ENCODE peak calls at places on chromosomes 16 and 17, in seven cellular contexts. W, D, Y, L, Q, B and H are unnamed samples.

GRCh38 chr17:33469911-33470310 is 176.8 kb upstream of the ASIC2 start:
- DNase-seq in W (peak; percentile 95), D (peak; percentile 81), Y (peak; percentile 19), L (peak; percentile 42), Q (peak; percentile 20), B (no peak), H (peak; percentile 56)

GRCh38 chr17:53971361-53971760 is 148.6 kb downstream of the KIF2B start:
- DNase-seq in W (no peak), D (no peak), Y (no peak), L (no peak), Q (no peak), B (no peak), H (no peak)

GRCh38 chr16:51131619-51132018 is 19.5 kb downstream of the SALL1 start:
- DNase-seq in W (no peak), D (no peak), Y (no peak), L (no peak), Q (no peak), B (no peak), H (no peak)

GRCh38 chr17:43367588-43368242 is 31.1 kb upstream of the ARL4D start:
- DNase-seq in W (peak; percentile 97), D (peak; percentile 94), Y (no peak), L (peak; percentile 36), Q (no peak), B (no peak), H (no peak)

GRCh38 chr17:52885882-52886281 is 727.4 kb upstream of the CA10 start:
- DNase-seq in W (no peak), D (no peak), Y (no peak), L (no peak), Q (no peak), B (no peak), H (no peak)

GRCh38 chr17:55825213-55825612 is 74.4 kb downstream of the PCTP start:
- DNase-seq in W (no peak), D (no peak), Y (no peak), L (no peak), Q (no peak), B (no peak), H (no peak)

GRCh38 chr17:37121616-37122015 is 172.9 kb downstream of the AATF start:
- DNase-seq in W (no peak), D (no peak), Y (no peak), L (no peak), Q (no peak), B (no peak), H (no peak)

GRCh38 chr16:15427648-15428239 is 6.6 kb upstream of the BMERB1 start:
- DNase-seq in W (peak; percentile 90), D (peak; percentile 87), Y (peak; percentile 57), L (peak; percentile 80), Q (peak; percentile 76), B (peak; percentile 86), H (no peak)

GRCh38 chr17:58277726-58278595 is 2.8 kb downstream of the MPO start:
- DNase-seq in W (no peak), D (no peak), Y (no peak), L (no peak), Q (no peak), B (no peak), H (no peak)

GRCh38 chr17:68658999-68659780 is 58.0 kb upstream of the FAM20A start:
- DNase-seq in W (no peak), D (no peak), Y (no peak), L (no peak), Q (no peak), B (no peak), H (no peak)

GRCh38 chr17:40121191-40121885 is 433 bp upstream of the MSL1 start:
- DNase-seq in W (peak; percentile 56), D (peak; percentile 70), Y (peak; percentile 60), L (peak; percentile 65), Q (peak; percentile 56), B (peak; percentile 81), H (no peak)

GRCh38 chr16:70484867-70485266 is 30.5 kb downstream of the FCSK start:
- DNase-seq in W (no peak), D (no peak), Y (no peak), L (no peak), Q (no peak), B (no peak), H (no peak)

DNA sequence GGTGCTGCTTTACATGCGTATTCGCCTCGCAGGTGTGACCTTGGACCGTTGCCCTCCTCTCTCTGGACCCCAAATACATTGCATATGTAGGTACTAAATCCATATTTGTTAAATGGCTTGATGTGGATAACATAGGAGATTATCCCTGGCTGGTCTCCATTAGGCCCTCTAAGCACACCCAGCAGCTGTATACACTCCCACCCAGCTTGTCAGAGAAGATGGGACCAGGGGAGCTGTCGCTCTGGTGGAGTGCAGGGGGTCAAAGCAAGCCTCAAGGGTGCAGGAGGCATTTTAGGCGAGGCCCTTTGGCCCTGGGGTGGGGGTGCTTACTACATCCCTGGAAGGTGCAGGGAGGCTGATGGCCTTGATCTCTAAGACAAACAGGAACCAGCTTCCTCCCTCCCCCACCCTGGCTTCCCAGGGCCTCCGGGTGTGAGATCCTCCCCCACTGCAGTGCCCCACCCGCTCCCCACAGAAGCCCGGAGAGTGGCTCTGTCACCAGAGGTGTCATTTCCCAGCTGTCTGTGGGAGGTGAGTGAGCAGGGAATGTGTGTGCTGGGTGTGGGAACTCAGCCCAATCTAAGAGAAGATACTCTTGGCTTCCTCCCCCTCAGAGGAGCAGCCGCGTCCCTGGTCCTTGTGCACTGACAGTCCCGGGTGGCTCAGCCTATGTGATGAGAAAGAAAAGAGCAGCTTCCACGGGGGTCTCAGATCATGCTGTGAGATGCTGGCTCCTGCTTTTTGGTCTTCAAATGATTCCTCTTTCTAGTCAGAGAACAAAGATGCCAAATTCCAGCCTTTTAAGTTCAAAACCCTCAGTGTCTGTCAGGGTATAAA is 1.4 kb upstream of the VAMP2 start:
- DNase-seq in W (peak; percentile 59), D (peak; percentile 50), Y (peak; percentile 88), L (peak; percentile 86), Q (peak; percentile 87), B (peak; percentile 84), H (no peak)
- H3K4me3 ChIP-seq in W (no peak overlapping the region), D (no peak overlapping the region), Y (no peak overlapping the region), L (peak overlapping the region; percentile 1), Q (peak overlapping the region; percentile 99), B (no peak overlapping the region), H (no peak overlapping the region)

GRCh38 chr16:1335996-1336395 is 2.6 kb downstream of the BAIAP3 start:
- DNase-seq in W (no peak), D (no peak), Y (no peak), L (no peak), Q (no peak), B (no peak), H (no peak)

GRCh38 chr16:1338855-1339675 is 5.6 kb downstream of the BAIAP3 start:
- DNase-seq in W (no peak), D (no peak), Y (no peak), L (no peak), Q (no peak), B (no peak), H (no peak)

GRCh38 chr16:1336619-1337018 is 3.2 kb downstream of the BAIAP3 start:
- DNase-seq in W (no peak), D (no peak), Y (no peak), L (no peak), Q (no peak), B (no peak), H (no peak)

GRCh38 chr16:1337486-1337885 is 4.0 kb downstream of the BAIAP3 start:
- DNase-seq in W (no peak), D (no peak), Y (no peak), L (no peak), Q (no peak), B (no peak), H (no peak)

DNA sequence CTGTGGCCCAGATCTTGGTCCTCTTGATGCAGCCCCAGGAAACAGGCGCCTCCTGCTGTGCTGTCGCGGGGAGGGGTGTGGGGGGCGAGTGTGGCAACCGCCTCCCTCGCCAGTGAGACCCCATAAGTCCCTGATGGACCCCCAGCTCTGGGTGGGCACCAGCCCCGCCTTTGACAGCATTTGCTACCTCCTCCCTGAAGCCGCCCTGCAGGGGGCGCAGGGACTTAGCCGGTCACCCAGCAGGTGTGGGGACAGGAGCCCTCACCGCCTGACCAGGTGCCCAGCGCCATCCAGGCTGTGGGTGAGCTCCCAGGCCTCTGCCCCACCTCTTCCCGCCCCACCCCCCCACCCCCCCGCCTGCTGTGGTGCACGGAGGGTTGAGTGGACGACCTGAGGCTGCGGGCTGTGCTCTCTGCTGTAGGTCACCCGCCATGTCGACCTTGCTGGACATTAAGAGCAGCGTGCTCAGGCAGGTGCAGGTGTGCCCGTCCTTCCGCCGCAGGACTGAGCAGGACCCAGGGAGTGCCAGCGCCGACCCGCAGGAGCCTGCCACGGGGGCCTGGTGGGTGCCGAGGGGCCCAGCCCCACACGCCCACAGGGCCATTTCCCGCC is 4.8 kb downstream of the BAIAP3 start:
- DNase-seq in W (no peak), D (no peak), Y (peak; percentile 52), L (no peak), Q (no peak), B (no peak), H (no peak)
- TF ChIP-seq CTCF in W (peak; percentile 23), D (peak; percentile 36), Y (peak; percentile 44), L (no peak), Q (peak; percentile 12), B (no peak), H (peak; percentile 40)

DNA sequence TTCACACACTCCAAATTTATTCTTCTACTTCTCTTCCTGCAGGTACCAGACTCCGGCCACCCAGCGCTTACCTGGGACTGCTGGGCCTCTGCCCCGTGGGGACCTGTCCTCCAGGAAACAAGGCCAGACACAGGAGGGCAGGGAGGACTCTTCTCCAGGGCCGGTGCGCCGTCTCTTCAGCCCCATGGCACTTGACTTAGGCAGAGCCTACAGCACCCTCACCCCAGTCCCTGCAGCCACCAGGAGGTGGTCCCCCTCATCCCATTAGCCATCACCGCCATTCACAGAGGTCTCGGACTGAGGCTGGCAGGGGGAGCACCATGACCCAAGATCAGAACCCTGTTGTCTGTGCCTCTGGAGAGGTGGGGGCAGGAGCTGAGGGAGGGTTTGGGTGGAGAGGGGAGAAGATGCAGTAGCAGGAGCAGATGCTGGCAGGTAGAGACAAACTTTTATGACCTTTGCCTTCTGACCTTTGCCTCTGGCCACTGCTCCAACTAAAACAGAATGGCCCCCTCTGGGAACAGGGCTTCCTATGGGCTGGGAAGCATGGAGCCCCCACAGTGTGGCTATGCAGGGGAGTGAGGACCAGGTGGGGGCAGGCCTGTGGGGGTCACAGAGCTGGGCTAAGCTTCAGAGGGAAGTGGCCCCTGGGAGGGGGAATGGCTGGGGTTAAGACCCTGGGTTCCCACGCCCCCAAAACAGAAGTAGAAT is 1.7 kb upstream of the GCGR start:
- DNase-seq in W (no peak), D (no peak), Y (no peak), L (no peak), Q (no peak), B (no peak), H (no peak)
- H3K27me3 ChIP-seq in W (peaks cover 34% of the 10 kb centered on the region), D (peaks cover 77% of the 10 kb centered on the region), Y (peaks cover 54% of the 10 kb centered on the region), L (peaks cover 29% of the 10 kb centered on the region), Q (peaks cover 26% of the 10 kb centered on the region), B (no peaks in the 10 kb centered on the region), H (peaks cover 61% of the 10 kb centered on the region)

GRCh38 chr16:72091217-72091616 is 2.2 kb downstream of the TXNL4B start:
- DNase-seq in W (no peak), D (no peak), Y (peak; percentile 32), L (no peak), Q (no peak), B (no peak), H (no peak)
- H3K4me3 ChIP-seq in W (no peak overlapping the region), D (no peak overlapping the region), Y (no peak overlapping the region), L (no peak overlapping the region), Q (no peak overlapping the region), B (no peak overlapping the region), H (no peak overlapping the region)